ENCODE peak calls at places on chromosomes 5 and 9, in four cellular contexts. L is head of caudate nucleus; Y is suprapubic skin; Z is CD8-positive, alpha-beta T cell. U is an unnamed sample.
A peak's percentile ranks its signal among the peaks of the same experiment; 100 is the strongest.

GRCh38 chr5:127042593-127042992 is 12.2 kb upstream of the MARCHF3 start:
- DNase-seq in L (no peak), Y (no peak), Z (no peak), U (no peak)

GRCh38 chr5:180611140-180611850 is 20.0 kb upstream of the SCGB3A1 start:
- DNase-seq in L (no peak), Y (no peak), Z (no peak), U (no peak)

GRCh38 chr5:1104327-1105006 is 7.4 kb downstream of the SLC12A7 start:
- DNase-seq in L (no peak), Y (no peak), Z (peak; percentile 30), U (no peak)

GRCh38 chr5:51811883-51812282 is 428.6 kb downstream of the ISL1 start:
- DNase-seq in L (no peak), Y (no peak), Z (no peak), U (no peak)

GRCh38 chr5:8892931-8893330 is 652.9 kb downstream of the SEMA5A start:
- DNase-seq in L (no peak), Y (no peak), Z (no peak), U (no peak)

GRCh38 chr9:112430006-112430522 is 50.2 kb downstream of the HSDL2 start:
- DNase-seq in L (no peak), Y (no peak), Z (no peak), U (no peak)

GRCh38 chr9:37405764-37406380 is 16.6 kb upstream of the GRHPR start:
- DNase-seq in L (no peak), Y (no peak), Z (no peak), U (no peak)

GRCh38 chr9:136399176-136400037 is 563 bp downstream of the SNAPC4 start:
- DNase-seq in L (no peak), Y (peak; percentile 66), Z (no peak), U (no peak)

GRCh38 chr9:82031538-82032280 is 43.1 kb downstream of the SPATA31D1 start:
- DNase-seq in L (peak; percentile 78), Y (peak; percentile 82), Z (no peak), U (no peak)

GRCh38 chr5:10701567-10702039 is 59.4 kb downstream of the DAP start:
- DNase-seq in L (no peak), Y (no peak), Z (peak; percentile 28), U (no peak)

GRCh38 chr5:126576974-126577373 is 18.0 kb downstream of the ALDH7A1 start:
- DNase-seq in L (no peak), Y (no peak), Z (no peak), U (no peak)

GRCh38 chr9:33447404-33448158 is at the start of gene AQP3:
- DNase-seq in L (peak; percentile 66), Y (peak; percentile 85), Z (peak; percentile 76), U (no peak)

GRCh38 chr5:149951138-149951749 is 6.7 kb upstream of the PDE6A start:
- DNase-seq in L (no peak), Y (no peak), Z (no peak), U (no peak)

GRCh38 chr5:61658592-61659008 is 326.5 kb downstream of the ZSWIM6 start:
- DNase-seq in L (peak; percentile 86), Y (peak; percentile 84), Z (peak; percentile 87), U (peak; percentile 29)

GRCh38 chr5:95986937-95987520 is 25.4 kb upstream of the ELL2 start:
- DNase-seq in L (no peak), Y (no peak), Z (no peak), U (no peak)

GRCh38 chr5:151492729-151493128 is 45.3 kb downstream of the SLC36A1 start:
- DNase-seq in L (no peak), Y (no peak), Z (no peak), U (no peak)

GRCh38 chr5:146731909-146732659 is 146.5 kb downstream of the PPP2R2B start:
- DNase-seq in L (no peak), Y (no peak), Z (no peak), U (no peak)

GRCh38 chr9:98022447-98022846 is 34.1 kb upstream of the NANS start:
- DNase-seq in L (no peak), Y (no peak), Z (no peak), U (no peak)

GRCh38 chr9:20997503-20998076 is 33.9 kb downstream of the HACD4 start:
- DNase-seq in L (no peak), Y (no peak), Z (no peak), U (no peak)

GRCh38 chr9:706073-706472 is 135.4 kb upstream of the DMRT1 start:
- DNase-seq in L (no peak), Y (no peak), Z (no peak), U (no peak)

GRCh38 chr5:135543151-135543818 is 7.5 kb upstream of the NEUROG1 start:
- DNase-seq in L (no peak), Y (peak; percentile 45), Z (no peak), U (no peak)

GRCh38 chr5:63128018-63128417 is 549.4 kb downstream of the LRRC70 start:
- DNase-seq in L (no peak), Y (no peak), Z (no peak), U (peak; percentile 26)

GRCh38 chr9:120619751-120620655 is 40.0 kb upstream of the CDK5RAP2 start:
- DNase-seq in L (peak; percentile 67), Y (no peak), Z (peak; percentile 64), U (peak; percentile 41)

GRCh38 chr5:113117543-113118110 is 141.0 kb downstream of the DCP2 start:
- DNase-seq in L (no peak), Y (no peak), Z (no peak), U (no peak)

GRCh38 chr5:145689235-145689634 is 145.9 kb downstream of the PRELID2 start:
- DNase-seq in L (no peak), Y (no peak), Z (no peak), U (no peak)

GRCh38 chr9:114004221-114004716 is 73.8 kb downstream of the AMBP start:
- DNase-seq in L (peak; percentile 46), Y (peak; percentile 64), Z (peak; percentile 8), U (no peak)

U was measured in NCI-H1417 treated with DMSO at 0.1 percent for 48 hours.